ENCODE peak calls at places on chromosomes 11 and 22, in eight cellular contexts. Y, E, J, P, F, L, V and M are unnamed samples.

GRCh38 chr11:126510621-126511370 is 155.3 kb downstream of the ST3GAL4 start:
- DNase-seq in Y (no peak), E (no peak), J (no peak), P (peak), F (no peak), L (no peak), V (peak), M (no peak)

GRCh38 chr11:47552086-47552580 is 799 bp downstream of the CELF1 start:
- DNase-seq in Y (peak), E (peak), J (no peak), P (peak), F (peak), L (no peak), V (peak), M (peak)

GRCh38 chr22:45310331-45311032 is 748 bp downstream of the FAM118A start:
- DNase-seq in Y (no peak), E (no peak), J (no peak), P (peak), F (no peak), L (no peak), V (no peak), M (no peak)

GRCh38 chr11:61911701-61912529 is 5.5 kb downstream of the RAB3IL1 start:
- DNase-seq in Y (no peak), E (no peak), J (no peak), P (no peak), F (peak), L (no peak), V (no peak), M (no peak)

GRCh38 chr11:120576606-120577005 is 65.1 kb downstream of the GRIK4 start:
- DNase-seq in Y (no peak), E (no peak), J (no peak), P (no peak), F (no peak), L (no peak), V (no peak), M (no peak)

GRCh38 chr22:20591295-20591645 is 83.9 kb downstream of the MED15 start:
- DNase-seq in Y (no peak), E (no peak), J (no peak), P (no peak), F (no peak), L (no peak), V (no peak), M (no peak)

GRCh38 chr11:16782226-16782919 is 43.9 kb downstream of the C11orf58 start:
- DNase-seq in Y (no peak), E (no peak), J (no peak), P (no peak), F (no peak), L (no peak), V (no peak), M (no peak)

GRCh38 chr11:61279934-61280656 is 15.0 kb downstream of the VWCE start:
- DNase-seq in Y (no peak), E (peak), J (no peak), P (no peak), F (no peak), L (no peak), V (no peak), M (no peak)

GRCh38 chr22:50272103-50272782 is 2.1 kb upstream of the MAPK11 start:
- DNase-seq in Y (no peak), E (peak), J (no peak), P (no peak), F (no peak), L (no peak), V (peak), M (no peak)

GRCh38 chr22:46661221-46661851 is 41.1 kb downstream of the GRAMD4 start:
- DNase-seq in Y (no peak), E (peak), J (no peak), P (no peak), F (no peak), L (no peak), V (peak), M (no peak)

GRCh38 chr11:64358907-64359711 is at the start of gene RPS6KA4:
- DNase-seq in Y (no peak), E (peak), J (no peak), P (peak), F (peak), L (no peak), V (peak), M (peak)

DNA sequence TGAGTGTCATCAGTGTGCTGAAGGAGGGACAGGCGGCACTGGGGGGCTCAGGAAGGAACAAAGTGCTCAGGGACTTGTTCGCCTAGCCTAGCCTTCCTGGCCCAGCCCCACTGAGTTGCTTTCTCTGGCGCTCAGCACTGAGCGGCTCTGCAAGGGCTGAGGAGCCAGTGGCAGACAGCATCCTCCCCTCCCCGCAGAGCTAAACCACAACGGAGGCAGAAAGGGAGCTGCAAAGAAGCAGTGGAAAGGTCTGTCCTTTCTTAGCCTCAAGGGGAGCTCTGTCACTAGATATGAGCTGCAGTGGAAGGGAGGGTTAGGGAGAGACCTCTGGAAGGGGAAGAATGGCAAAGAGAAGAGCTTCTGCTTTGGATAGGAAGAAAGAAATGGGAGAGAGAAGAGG is 89.7 kb upstream of the PHOX2A start:
- DNase-seq in Y (no peak), E (peak), J (no peak), P (peak), F (no peak), L (no peak), V (peak), M (no peak)
- TF ChIP-seq CTCF in Y (peak), E (no peak), J (peak), P (no peak), F (no peak), L (no peak), V (no peak), M (no peak)

GRCh38 chr11:69114362-69114761 is 41.4 kb upstream of the SMIM38 start:
- DNase-seq in Y (no peak), E (no peak), J (no peak), P (no peak), F (no peak), L (no peak), V (no peak), M (no peak)
- TF ChIP-seq CTCF in Y (no peak), E (no peak), J (no peak), P (no peak), F (no peak), L (no peak), V (no peak), M (no peak)

DNA sequence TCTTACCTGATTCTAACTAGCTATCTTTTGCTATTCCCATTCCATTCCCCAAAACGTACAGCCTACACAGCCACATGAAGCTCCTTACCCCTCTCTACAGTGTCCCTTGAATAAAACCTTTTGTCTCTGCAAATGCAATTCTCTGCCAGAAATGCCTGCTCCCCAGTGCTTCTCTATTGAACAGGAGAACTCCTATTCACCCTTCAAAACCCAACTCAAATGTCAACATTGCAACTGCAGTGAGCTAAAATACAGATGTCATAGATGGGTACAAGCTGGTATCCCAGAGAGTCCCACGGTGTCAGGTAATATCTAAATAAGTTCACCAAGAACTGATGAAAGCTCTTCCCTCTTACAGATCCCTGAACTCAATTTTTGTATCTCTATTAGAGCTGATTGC is 421.7 kb downstream of the INSC start:
- DNase-seq in Y (no peak), E (no peak), J (no peak), P (no peak), F (no peak), L (no peak), V (no peak), M (no peak)
- TF ChIP-seq CTCF in Y (no peak), E (no peak), J (no peak), P (no peak), F (no peak), L (no peak), V (no peak), M (no peak)

GRCh38 chr22:23888615-23889401 is 5.4 kb upstream of the MIF start:
- DNase-seq in Y (no peak), E (peak), J (no peak), P (no peak), F (no peak), L (no peak), V (peak), M (no peak)
- TF ChIP-seq CTCF in Y (no peak), E (no peak), J (peak), P (no peak), F (no peak), L (peak), V (peak), M (no peak)

DNA sequence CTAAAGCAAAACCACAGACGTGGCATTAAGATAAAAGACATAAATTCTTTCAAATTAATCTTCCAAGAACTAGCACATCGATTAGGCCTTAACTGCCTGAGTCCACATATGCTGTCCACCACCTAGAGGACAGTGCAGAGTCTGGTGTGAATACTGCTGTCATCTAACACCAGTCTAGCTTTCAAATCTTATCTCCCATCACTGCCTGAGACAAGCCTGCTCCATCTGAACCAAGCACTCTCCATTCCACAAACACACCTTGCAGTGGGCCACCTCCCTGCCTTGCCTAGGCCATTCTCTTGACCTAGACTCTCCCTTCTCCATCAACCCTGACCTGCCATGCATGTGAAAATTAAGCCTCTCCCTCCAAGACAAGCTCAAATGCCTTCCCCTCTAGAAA is 129.5 kb upstream of the PITPNB start:
- DNase-seq in Y (no peak), E (no peak), J (no peak), P (no peak), F (no peak), L (no peak), V (no peak), M (no peak)
- TF ChIP-seq CTCF in Y (no peak), E (no peak), J (no peak), P (no peak), F (no peak), L (no peak), V (no peak), M (no peak)

DNA sequence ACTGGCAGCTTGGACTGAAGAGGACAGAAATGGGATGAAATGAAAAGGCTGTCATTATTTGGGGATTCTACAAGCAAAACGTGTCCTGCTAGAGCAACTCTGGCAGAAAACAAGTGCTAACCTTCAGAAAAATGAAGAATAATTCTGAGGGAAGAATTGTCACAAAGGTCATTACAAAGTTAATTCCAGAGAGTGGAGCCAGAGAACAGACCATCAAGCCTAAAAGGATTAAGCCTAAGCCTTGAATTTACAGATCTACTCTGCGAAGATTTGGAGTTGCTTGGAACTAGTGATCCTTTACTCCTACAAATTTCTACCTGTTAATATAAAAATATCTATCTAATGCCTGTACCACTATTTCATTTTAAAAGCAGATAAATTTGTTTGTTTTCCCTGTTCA is 1077.3 kb upstream of the CNTN5 start:
- DNase-seq in Y (no peak), E (no peak), J (no peak), P (no peak), F (no peak), L (no peak), V (no peak), M (no peak)
- TF ChIP-seq CTCF in Y (no peak), E (no peak), J (no peak), P (no peak), F (no peak), L (no peak), V (no peak), M (no peak)

GRCh38 chr22:17262976-17263375 is 43.7 kb upstream of the ADA2 start:
- DNase-seq in Y (no peak), E (no peak), J (no peak), P (no peak), F (peak), L (no peak), V (no peak), M (no peak)

GRCh38 chr22:17260291-17260690 is 41.1 kb upstream of the ADA2 start:
- DNase-seq in Y (no peak), E (no peak), J (no peak), P (no peak), F (no peak), L (no peak), V (no peak), M (no peak)

GRCh38 chr22:17258015-17258827 is 39.0 kb upstream of the ADA2 start:
- DNase-seq in Y (peak), E (peak), J (no peak), P (peak), F (peak), L (no peak), V (peak), M (peak)

GRCh38 chr22:17257578-17257977 is 38.3 kb upstream of the ADA2 start:
- DNase-seq in Y (no peak), E (no peak), J (no peak), P (peak), F (peak), L (no peak), V (no peak), M (peak)

DNA sequence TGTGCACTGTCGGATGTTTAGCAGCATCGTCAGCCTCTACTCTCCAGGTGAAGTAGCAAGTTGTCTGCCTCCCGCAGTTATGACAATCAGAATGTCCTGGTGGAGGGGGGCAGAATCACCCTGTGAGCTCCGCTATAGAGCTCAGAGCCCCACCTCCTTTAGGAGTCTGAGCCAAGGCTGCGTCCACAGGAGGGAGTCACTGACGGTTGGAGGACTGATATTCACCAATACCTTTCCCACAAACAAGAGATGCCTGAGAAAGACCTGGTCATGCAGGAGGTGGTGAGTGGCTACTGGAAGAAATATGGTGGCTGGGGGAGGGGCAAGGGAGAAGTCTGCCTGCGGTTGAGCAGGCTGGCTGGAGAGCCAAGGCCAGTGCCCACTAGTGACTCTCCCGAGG is 41.7 kb upstream of the ADA2 start:
- DNase-seq in Y (peak), E (no peak), J (no peak), P (peak), F (peak), L (no peak), V (no peak), M (no peak)
- TF ChIP-seq CTCF in Y (no peak), E (no peak), J (no peak), P (no peak), F (no peak), L (no peak), V (no peak), M (no peak)

DNA sequence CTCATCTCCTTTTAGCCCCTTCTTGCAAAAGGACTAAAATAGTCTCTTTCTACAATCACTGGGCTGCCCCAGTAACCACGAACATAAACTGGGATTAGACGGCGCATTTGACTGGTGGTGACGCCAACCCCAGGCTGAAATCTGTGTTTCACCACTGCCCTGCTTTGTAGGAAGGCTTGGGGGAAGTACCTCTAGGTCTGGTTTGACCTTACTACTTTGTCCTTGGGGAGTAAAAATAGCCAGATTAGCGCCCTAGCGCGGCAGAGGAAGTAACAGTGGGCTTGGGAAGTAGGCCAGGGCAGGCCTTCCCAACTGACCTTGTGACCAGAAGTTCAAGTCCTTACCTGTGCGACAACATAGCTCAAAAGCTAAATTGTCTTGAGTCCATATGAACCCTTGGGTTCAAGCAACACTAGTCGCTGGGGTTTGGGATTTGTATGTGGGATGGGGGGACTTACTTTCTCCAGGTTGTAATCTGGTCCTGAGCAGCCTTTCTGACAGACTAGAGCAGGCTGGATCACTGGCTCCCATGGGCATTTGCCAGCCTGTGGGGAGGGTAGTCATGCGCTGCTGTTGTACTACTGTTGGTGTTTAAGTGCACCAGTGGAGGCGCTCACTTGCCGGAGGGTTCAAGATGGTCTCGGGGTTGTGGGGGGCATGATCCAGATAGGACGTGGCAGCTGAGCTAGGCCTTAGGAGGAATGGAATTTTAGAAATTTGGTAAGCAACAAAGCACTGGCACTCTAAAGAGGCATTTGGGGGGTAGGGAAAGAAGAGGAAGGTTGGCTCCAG is 953 bp upstream of the PACS1 start:
- DNase-seq in Y (no peak), E (peak), J (peak), P (no peak), F (peak), L (no peak), V (peak), M (peak)
- TF ChIP-seq CTCF in Y (no peak), E (peak), J (peak), P (no peak), F (no peak), L (peak), V (peak), M (peak)

DNA sequence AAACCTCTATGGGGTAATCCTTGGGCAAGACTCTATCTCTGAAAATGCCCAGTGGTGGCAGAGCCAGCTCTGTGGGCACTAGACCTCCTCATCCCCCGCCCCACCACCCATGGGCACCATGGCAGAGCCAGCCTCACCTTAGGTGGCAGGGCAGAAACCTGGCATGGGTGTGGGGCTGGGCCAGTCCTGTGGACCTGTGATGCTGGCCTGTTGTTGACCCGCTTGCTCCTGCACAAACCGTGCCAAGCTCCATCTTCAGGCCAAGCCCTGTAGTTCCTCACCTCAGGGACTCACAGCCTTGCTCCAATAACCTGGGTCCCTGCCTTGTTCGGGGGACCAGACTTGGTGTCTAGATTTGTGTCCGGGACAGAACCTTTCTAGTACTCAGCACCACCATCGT is 8.9 kb upstream of the SERPINH1 start:
- DNase-seq in Y (no peak), E (no peak), J (no peak), P (no peak), F (no peak), L (no peak), V (no peak), M (no peak)
- TF ChIP-seq CTCF in Y (no peak), E (no peak), J (no peak), P (no peak), F (no peak), L (no peak), V (no peak), M (no peak)